ENCODE peak calls at places on chromosomes 13 and 19, in six cellular contexts. Y is adrenal gland, X is breast epithelium, R is IMR-90, H is tibial nerve, C is heart left ventricle. I is an unnamed sample.

GRCh38 chr19:18122860-18123795 is 25.6 kb downstream of the MAST3 start:
- DNase-seq in X (no peak), H (no peak), Y (peak), R (no peak), C (no peak), I (no peak)

GRCh38 chr19:29624489-29625210 is 18.6 kb downstream of the POP4 start:
- DNase-seq in H (no peak), R (peak), Y (no peak), C (no peak), X (no peak), I (no peak)

GRCh38 chr13:43473437-43473836 is 313.3 kb downstream of the ENOX1 start:
- DNase-seq in X (no peak), Y (no peak), H (no peak), R (no peak), C (no peak), I (peak)

GRCh38 chr19:35269425-35270117 is 809 bp downstream of the USF2 start:
- DNase-seq in X (peak), R (peak), H (peak), C (peak), Y (peak), I (peak)

GRCh38 chr19:56079609-56080008 is 41.5 kb downstream of the ZNF787 start:
- DNase-seq in R (no peak), X (no peak), H (no peak), Y (no peak), C (no peak), I (no peak)

GRCh38 chr19:14536926-14537692 is 7.7 kb downstream of the TECR start:
- DNase-seq in X (peak), H (no peak), Y (peak), R (no peak), C (peak), I (peak)

GRCh38 chr19:43786665-43787064 is 5.9 kb upstream of the KCNN4 start:
- DNase-seq in C (no peak), Y (no peak), R (no peak), X (no peak), H (no peak), I (no peak)

GRCh38 chr13:87311165-87311564 is 360.0 kb upstream of the SLITRK5 start:
- DNase-seq in X (no peak), Y (no peak), C (no peak), R (no peak), H (no peak), I (no peak)

GRCh38 chr13:66367356-66367755 is 862.8 kb downstream of the PCDH9 start:
- DNase-seq in H (no peak), C (no peak), Y (no peak), R (peak), X (no peak), I (no peak)

GRCh38 chr19:37654118-37654517 is 1.1 kb downstream of the ZFP30 start:
- DNase-seq in C (no peak), Y (no peak), R (no peak), H (no peak), X (no peak), I (no peak)

GRCh38 chr19:37655689-37656491 is 625 bp upstream of the ZFP30 start:
- DNase-seq in C (peak), R (peak), H (peak), X (peak), Y (peak), I (peak)

GRCh38 chr19:37654525-37654832 is 786 bp downstream of the ZFP30 start:
- DNase-seq in Y (no peak), R (peak), C (no peak), X (no peak), H (no peak), I (no peak)

GRCh38 chr19:37654833-37655688 is at the start of gene ZFP30:
- DNase-seq in C (peak), Y (peak), R (peak), X (peak), H (peak), I (peak)
- TF ChIP-seq POLR2A in C (no peak), Y (peak), R (peak), X (peak), H (no peak), I (no peak)

DNA sequence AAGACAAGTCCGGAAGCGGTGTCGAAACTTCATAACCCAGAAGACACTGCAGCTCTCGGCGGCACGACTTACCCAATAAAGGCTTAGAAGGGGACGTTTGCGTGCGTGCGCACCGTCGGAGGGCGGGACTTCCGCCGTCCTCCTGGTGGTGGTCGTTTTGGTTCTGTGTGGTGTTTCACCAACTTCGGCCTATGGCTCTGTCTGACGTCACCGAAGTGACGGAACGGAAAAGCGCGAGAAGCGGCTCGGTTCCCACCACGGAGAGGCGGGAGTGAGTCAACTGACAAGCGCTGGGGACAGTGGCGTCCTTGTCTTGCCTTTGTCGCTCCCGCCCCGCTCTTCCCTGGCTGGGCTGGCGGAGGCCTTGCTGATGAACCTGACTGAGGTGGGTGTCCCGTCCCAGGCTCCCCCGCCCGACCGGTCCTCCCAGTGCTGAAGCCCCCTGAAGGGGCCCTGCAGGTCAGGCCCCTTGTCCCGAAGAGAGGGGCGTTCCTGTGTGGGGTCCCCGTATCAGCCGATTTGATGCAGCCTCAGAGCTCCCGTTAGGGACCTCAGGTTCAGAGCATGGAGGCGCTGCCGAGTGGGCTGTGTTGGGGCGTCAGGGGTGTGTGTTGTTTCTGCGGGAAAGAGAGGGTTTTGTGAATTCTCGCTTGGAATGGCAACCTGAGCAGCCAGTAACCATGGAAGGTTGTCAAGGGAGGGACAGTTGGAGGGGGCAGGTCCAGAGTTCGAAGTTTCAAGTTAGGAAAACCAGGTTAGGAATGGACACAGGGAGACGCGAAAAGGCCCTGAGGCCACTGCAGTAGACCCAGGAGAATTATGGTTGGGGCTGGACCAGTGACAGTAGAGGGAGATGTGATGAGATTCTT is at the start of gene ZNF548:
- DNase-seq in X (peak), H (peak), C (peak), Y (peak), R (peak), I (peak)
- TF ChIP-seq POLR2A in X (peak), H (peak), C (peak), Y (peak), R (peak), I (peak)

GRCh38 chr19:5792224-5792623 is 1.3 kb upstream of the DUS3L start:
- DNase-seq in C (no peak), H (no peak), Y (no peak), X (no peak), R (no peak), I (no peak)

GRCh38 chr19:5789886-5790572 is 934 bp downstream of the DUS3L start:
- DNase-seq in C (no peak), R (no peak), H (no peak), Y (no peak), X (no peak), I (no peak)

GRCh38 chr19:5789201-5789795 is 1.7 kb downstream of the DUS3L start:
- DNase-seq in R (no peak), C (no peak), Y (no peak), X (no peak), H (no peak), I (no peak)

GRCh38 chr19:5793188-5793587 is 2.2 kb upstream of the DUS3L start:
- DNase-seq in H (no peak), Y (no peak), R (no peak), C (no peak), X (no peak), I (no peak)

GRCh38 chr19:5790573-5791520 is at the start of gene DUS3L:
- DNase-seq in R (peak), C (peak), Y (peak), H (peak), X (peak), I (peak)
- TF ChIP-seq POLR2A in R (peak), C (no peak), Y (peak), H (peak), X (peak), I (peak)

GRCh38 chr19:48899781-48900476 is at the start of gene NUCB1:
- DNase-seq in R (peak), C (peak), H (peak), X (peak), Y (peak), I (peak)
- TF ChIP-seq POLR2A in R (no peak), C (no peak), H (peak), X (peak), Y (peak), I (peak)

GRCh38 chr13:97140611-97141010 is 81.5 kb upstream of the MBNL2 start:
- DNase-seq in X (no peak), R (peak), Y (no peak), H (no peak), C (no peak), I (no peak)

GRCh38 chr13:97139704-97140103 is 82.4 kb upstream of the MBNL2 start:
- DNase-seq in C (no peak), H (no peak), Y (no peak), X (no peak), R (no peak), I (no peak)

GRCh38 chr13:97142452-97142851 is 79.7 kb upstream of the MBNL2 start:
- DNase-seq in Y (peak), C (peak), R (no peak), X (no peak), H (no peak), I (no peak)

GRCh38 chr13:97145057-97145456 is 77.1 kb upstream of the MBNL2 start:
- DNase-seq in X (no peak), H (no peak), R (no peak), C (no peak), Y (no peak), I (no peak)

DNA sequence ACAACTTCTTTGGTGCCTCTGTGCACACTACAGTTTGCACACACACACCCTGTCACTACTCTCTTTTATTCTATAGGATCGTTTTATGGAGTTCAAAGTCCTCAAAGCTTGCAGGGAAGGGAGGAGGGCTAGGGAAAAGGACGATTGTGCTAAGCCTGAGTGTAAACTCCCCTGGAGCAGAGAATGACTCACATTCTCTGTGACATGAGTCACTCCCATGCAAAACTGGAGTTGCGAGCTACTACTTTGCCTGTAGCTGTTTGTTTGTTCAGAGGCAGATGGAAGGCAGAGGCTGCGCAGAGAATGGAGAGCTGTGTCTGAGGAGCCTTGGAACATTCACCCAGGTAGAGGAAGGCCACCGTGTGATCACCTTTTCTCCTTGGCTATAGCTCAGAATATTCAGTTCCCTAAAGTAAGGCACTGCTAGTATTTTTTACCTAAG is 80.5 kb upstream of the MBNL2 start:
- DNase-seq in Y (peak), R (peak), X (no peak), H (peak), C (no peak), I (no peak)
- TF ChIP-seq POLR2A in Y (peak), R (no peak), X (no peak), H (peak), C (no peak), I (no peak)

DNA sequence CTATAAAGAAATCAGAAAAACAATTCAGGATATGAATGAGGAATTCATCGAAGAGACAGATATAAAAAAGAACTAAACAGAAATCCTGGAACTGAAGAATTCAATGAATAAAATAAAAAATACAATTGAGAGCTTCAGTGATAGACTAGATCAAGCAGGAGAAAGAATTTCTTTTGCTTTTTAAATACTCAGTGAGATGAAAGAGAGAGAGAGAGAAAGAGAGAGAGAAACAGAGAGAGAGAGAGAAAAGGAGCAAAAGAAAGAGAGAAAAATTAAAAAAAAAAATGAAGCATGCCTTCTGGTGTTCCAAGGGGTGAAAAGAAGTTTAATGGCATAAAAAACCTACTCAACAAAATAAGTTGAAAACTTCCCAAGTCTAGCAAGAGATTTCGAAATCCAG is 22.0 kb upstream of the SLC7A9 start:
- DNase-seq in R (no peak), X (no peak), H (no peak), C (no peak), Y (no peak), I (no peak)
- TF ChIP-seq POLR2A in R (no peak), X (no peak), H (no peak), C (no peak), Y (no peak), I (no peak)

GRCh38 chr19:38375748-38376147 is 1.4 kb downstream of the PSMD8 start:
- DNase-seq in H (no peak), R (peak), Y (no peak), C (no peak), X (no peak), I (no peak)
- TF ChIP-seq POLR2A in H (no peak), R (no peak), Y (no peak), C (no peak), X (no peak), I (no peak)

DNA sequence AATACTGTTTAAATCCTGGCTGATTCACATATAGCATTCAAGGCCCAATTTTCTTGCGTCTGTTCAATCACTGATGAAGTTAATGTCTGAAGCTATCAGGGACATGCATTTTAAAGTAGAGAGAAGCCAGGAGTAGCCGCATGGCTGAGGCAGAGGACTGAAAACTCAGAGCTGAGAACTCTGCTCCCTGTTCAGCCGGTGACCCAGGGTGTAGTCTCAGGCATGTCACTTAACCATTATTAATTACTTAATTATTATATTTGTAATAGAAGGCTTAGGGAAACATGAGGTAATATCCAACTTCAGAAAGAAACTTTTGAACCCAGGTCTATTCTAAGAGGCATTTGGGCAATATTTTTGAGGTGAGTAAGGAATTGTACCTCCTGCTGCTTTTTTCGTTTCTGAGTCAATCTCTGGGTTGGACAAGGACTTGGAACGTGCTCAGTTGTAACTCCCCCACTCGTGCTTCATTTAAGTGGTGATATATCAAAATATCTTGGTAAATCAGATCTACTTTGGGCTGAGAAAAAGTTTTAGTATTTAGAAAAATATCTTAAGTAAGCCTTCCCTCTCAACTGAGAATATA is 729.0 kb downstream of the EFNB2 start:
- DNase-seq in Y (no peak), C (no peak), H (no peak), X (no peak), R (no peak), I (no peak)
- TF ChIP-seq POLR2A in Y (no peak), C (no peak), H (no peak), X (no peak), R (no peak), I (no peak)

I was measured in erythroblast.